ENCODE peak calls at places on chromosomes 4 and X, in four cellular contexts. One of them, this sample, is unnamed.
A peak's percentile ranks its signal among the peaks of the same experiment; 100 is the strongest.

GRCh38 chr4:39235701-39236100 is 53.4 kb downstream of the WDR19 start:
- DNase-seq in NCI-H69: no peak
- DNase-seq in left cardiac atrium: no peak
- DNase-seq in DMS53: no peak
- DNase-seq in this sample: no peak

GRCh38 chrX:80876877-80877276 is 67.2 kb upstream of the BRWD3 start:
- DNase-seq in NCI-H69: peak; percentile 2
- DNase-seq in left cardiac atrium: no peak
- DNase-seq in DMS53: peak; percentile 65
- DNase-seq in this sample: peak; percentile 70

GRCh38 chrX:78527263-78527662 is 131.9 kb downstream of the RTL3 start:
- DNase-seq in NCI-H69: no peak
- DNase-seq in left cardiac atrium: no peak
- DNase-seq in DMS53: no peak
- DNase-seq in this sample: no peak

GRCh38 chrX:74458738-74459137 is 37.4 kb downstream of the SLC16A2 start:
- DNase-seq in NCI-H69: no peak
- DNase-seq in left cardiac atrium: no peak
- DNase-seq in DMS53: peak; percentile 11
- DNase-seq in this sample: peak; percentile 39

GRCh38 chrX:9534686-9535085 is 69.8 kb downstream of the TBL1X start:
- DNase-seq in NCI-H69: peak; percentile 2
- DNase-seq in left cardiac atrium: no peak
- DNase-seq in DMS53: no peak
- DNase-seq in this sample: no peak

GRCh38 chr4:10643600-10644425 is 40.8 kb downstream of the CLNK start:
- DNase-seq in NCI-H69: no peak
- DNase-seq in left cardiac atrium: no peak
- DNase-seq in DMS53: no peak
- DNase-seq in this sample: no peak

GRCh38 chrX:154417157-154417556 is 5.8 kb downstream of the TAFAZZIN start:
- DNase-seq in NCI-H69: peak; percentile 82
- DNase-seq in left cardiac atrium: no peak
- DNase-seq in DMS53: no peak
- DNase-seq in this sample: no peak

GRCh38 chr4:38131371-38132139 is 171.4 kb downstream of the PTTG2 start:
- DNase-seq in NCI-H69: peak; percentile 26
- DNase-seq in left cardiac atrium: no peak
- DNase-seq in DMS53: peak; percentile 85
- DNase-seq in this sample: no peak

GRCh38 chrX:133660356-133660755 is 245.1 kb upstream of the GPC4 start:
- DNase-seq in NCI-H69: no peak
- DNase-seq in left cardiac atrium: no peak
- DNase-seq in DMS53: no peak
- DNase-seq in this sample: no peak

GRCh38 chrX:76279007-76279406 is 106.1 kb downstream of the PBDC1 start:
- DNase-seq in NCI-H69: peak; percentile 25
- DNase-seq in left cardiac atrium: no peak
- DNase-seq in DMS53: peak; percentile 71
- DNase-seq in this sample: peak; percentile 69

GRCh38 chr4:24582235-24582863 is 2.0 kb downstream of the DHX15 start:
- DNase-seq in NCI-H69: no peak
- DNase-seq in left cardiac atrium: no peak
- DNase-seq in DMS53: no peak
- DNase-seq in this sample: no peak

GRCh38 chr4:10596586-10597285 is 87.8 kb downstream of the CLNK start:
- DNase-seq in NCI-H69: no peak
- DNase-seq in left cardiac atrium: no peak
- DNase-seq in DMS53: no peak
- DNase-seq in this sample: no peak

GRCh38 chr4:972651-973424 is 531 bp downstream of the DGKQ start:
- DNase-seq in NCI-H69: no peak
- DNase-seq in left cardiac atrium: peak; percentile 52
- DNase-seq in DMS53: peak; percentile 77
- DNase-seq in this sample: peak; percentile 54

GRCh38 chr4:56668267-56668666 is 12.8 kb downstream of the HOPX start:
- DNase-seq in NCI-H69: no peak
- DNase-seq in left cardiac atrium: no peak
- DNase-seq in DMS53: peak; percentile 63
- DNase-seq in this sample: peak; percentile 41

GRCh38 chr4:30256105-30256828 is 463.9 kb upstream of the PCDH7 start:
- DNase-seq in NCI-H69: peak; percentile 72
- DNase-seq in left cardiac atrium: no peak
- DNase-seq in DMS53: peak; percentile 23
- DNase-seq in this sample: no peak

GRCh38 chr4:6474705-6475457 is 2.5 kb upstream of the PPP2R2C start:
- DNase-seq in NCI-H69: no peak
- DNase-seq in left cardiac atrium: no peak
- DNase-seq in DMS53: no peak
- DNase-seq in this sample: no peak

GRCh38 chr4:188660796-188661195 is 521.6 kb downstream of the TRIML1 start:
- DNase-seq in NCI-H69: peak; percentile 6
- DNase-seq in left cardiac atrium: no peak
- DNase-seq in DMS53: no peak
- DNase-seq in this sample: no peak

GRCh38 chrX:7603387-7603786 is 239.6 kb upstream of the VCX start:
- DNase-seq in NCI-H69: no peak
- DNase-seq in left cardiac atrium: no peak
- DNase-seq in DMS53: peak; percentile 64
- DNase-seq in this sample: no peak

GRCh38 chr4:40253906-40254305 is 57.1 kb downstream of the RHOH start:
- DNase-seq in NCI-H69: no peak
- DNase-seq in left cardiac atrium: no peak
- DNase-seq in DMS53: no peak
- DNase-seq in this sample: no peak

GRCh38 chr4:59393780-59394179 is 1806.3 kb upstream of the ADGRL3 start:
- DNase-seq in NCI-H69: no peak
- DNase-seq in left cardiac atrium: no peak
- DNase-seq in DMS53: no peak
- DNase-seq in this sample: no peak

GRCh38 chr4:133147922-133148689 is 988 bp upstream of the PCDH10 start:
- DNase-seq in NCI-H69: peak; percentile 49
- DNase-seq in left cardiac atrium: no peak
- DNase-seq in DMS53: peak; percentile 84
- DNase-seq in this sample: no peak

GRCh38 chr4:165096776-165097175 is 15.9 kb downstream of the TMEM192 start:
- DNase-seq in NCI-H69: peak; percentile 7
- DNase-seq in left cardiac atrium: no peak
- DNase-seq in DMS53: peak; percentile 49
- DNase-seq in this sample: peak; percentile 3

GRCh38 chrX:46381630-46382029 is 163.6 kb downstream of the ZNF674 start:
- DNase-seq in NCI-H69: peak; percentile 27
- DNase-seq in left cardiac atrium: no peak
- DNase-seq in DMS53: peak; percentile 52
- DNase-seq in this sample: peak; percentile 76

GRCh38 chr4:18840499-18840898 is 818.9 kb upstream of the LCORL start:
- DNase-seq in NCI-H69: no peak
- DNase-seq in left cardiac atrium: no peak
- DNase-seq in DMS53: no peak
- DNase-seq in this sample: no peak

GRCh38 chr4:1060121-1060520 is 48.7 kb downstream of the FGFRL1 start:
- DNase-seq in NCI-H69: no peak
- DNase-seq in left cardiac atrium: no peak
- DNase-seq in DMS53: no peak
- DNase-seq in this sample: no peak